ENCODE peak calls at places on chromosomes 3 and 15, in six cellular contexts. S is COR-L47, G is heart right ventricle, W is KG1, Y is occipital lobe, T is brain microvascular endothelial cell. A is an unnamed sample.

GRCh38 chr3:133691410-133692107 is 29.8 kb upstream of the TOPBP1 start:
- DNase-seq in S (no peak), G (no peak), W (no peak), Y (no peak), T (peak), A (no peak)

GRCh38 chr3:88301273-88302002 is 151.7 kb downstream of the C3orf38 start:
- DNase-seq in S (no peak), G (no peak), W (no peak), Y (no peak), T (no peak), A (no peak)

GRCh38 chr3:128247841-128248240 is 94.6 kb downstream of the EEFSEC start:
- DNase-seq in S (no peak), G (no peak), W (no peak), Y (no peak), T (no peak), A (no peak)

GRCh38 chr15:67114846-67115521 is 49.6 kb downstream of the SMAD3 start:
- DNase-seq in S (no peak), G (no peak), W (no peak), Y (no peak), T (no peak), A (no peak)

GRCh38 chr3:38039899-38040261 is 872 bp downstream of the DLEC1 start:
- DNase-seq in S (no peak), G (peak), W (peak), Y (no peak), T (peak), A (no peak)

GRCh38 chr3:46110701-46111493 is 83.6 kb upstream of the XCR1 start:
- DNase-seq in S (peak), G (no peak), W (no peak), Y (no peak), T (peak), A (peak)

GRCh38 chr3:31634485-31634884 is 101.8 kb downstream of the STT3B start:
- DNase-seq in S (no peak), G (no peak), W (no peak), Y (no peak), T (peak), A (peak)

GRCh38 chr3:112979244-112979832 is 4.4 kb upstream of the CD200R1 start:
- DNase-seq in S (peak), G (no peak), W (no peak), Y (no peak), T (no peak), A (no peak)

GRCh38 chr3:2920103-2920502 is 190.1 kb downstream of the IL5RA start:
- DNase-seq in S (no peak), G (no peak), W (no peak), Y (no peak), T (no peak), A (no peak)

GRCh38 chr3:142500211-142500610 is 52.4 kb upstream of the XRN1 start:
- DNase-seq in S (no peak), G (no peak), W (no peak), Y (no peak), T (no peak), A (no peak)

GRCh38 chr3:65914740-65915366 is 123.9 kb downstream of the MAGI1 start:
- DNase-seq in S (no peak), G (no peak), W (no peak), Y (no peak), T (no peak), A (no peak)

GRCh38 chr3:51717947-51718346 is 11.1 kb downstream of the GRM2 start:
- DNase-seq in S (no peak), G (no peak), W (no peak), Y (no peak), T (no peak), A (no peak)

GRCh38 chr3:121918779-121919483 is 24.7 kb downstream of the SLC15A2 start:
- DNase-seq in S (no peak), G (no peak), W (no peak), Y (no peak), T (no peak), A (no peak)